ENCODE peak calls at places on chromosomes 5 and 9, in nine cellular contexts. Z is HAP-1, G is AG04450, F is astrocyte of the spinal cord, P is neuronal stem cell, V is HCT116, L is brain microvascular endothelial cell, N is prostate gland, T is right lobe of liver. R is an unnamed sample.

GRCh38 chr9:69649566-69650260 is 22.5 kb downstream of the APBA1 start:
- DNase-seq in N (no peak), L (peak; percentile 17), F (peak; percentile 16), V (no peak), T (no peak), P (no peak), G (no peak), Z (no peak), R (no peak)

GRCh38 chr5:10838038-10838437 is 77.0 kb upstream of the DAP start:
- DNase-seq in P (no peak), G (no peak), T (no peak), V (no peak), L (peak; percentile 41), Z (no peak), N (no peak), F (peak; percentile 25), R (no peak)

GRCh38 chr9:84697494-84698114 is 28.1 kb downstream of the NTRK2 start:
- DNase-seq in L (peak; percentile 64), P (peak; percentile 61), V (peak; percentile 32), Z (peak; percentile 78), F (peak; percentile 72), G (no peak), T (peak; percentile 61), N (peak; percentile 53), R (peak; percentile 72)

GRCh38 chr9:26243722-26244121 is 565.5 kb upstream of the TUSC1 start:
- DNase-seq in L (peak; percentile 61), N (no peak), T (no peak), G (peak; percentile 27), P (no peak), F (peak; percentile 50), V (no peak), Z (no peak), R (no peak)

GRCh38 chr9:23638011-23638410 is 188.0 kb downstream of the ELAVL2 start:
- DNase-seq in V (no peak), L (no peak), F (no peak), G (no peak), N (no peak), Z (no peak), T (no peak), P (no peak), R (peak; percentile 64)

GRCh38 chr5:109654455-109654854 is 35.3 kb upstream of the MAN2A1 start:
- DNase-seq in V (no peak), Z (no peak), T (no peak), G (no peak), P (no peak), L (peak; percentile 52), F (peak; percentile 3), N (no peak), R (peak; percentile 81)

GRCh38 chr5:179803651-179804598 is 2.7 kb downstream of the MGAT4B start:
- DNase-seq in P (no peak), T (peak; percentile 70), L (no peak), V (no peak), N (no peak), G (no peak), Z (no peak), F (no peak), R (no peak)

GRCh38 chr5:143008809-143009521 is 238.8 kb downstream of the ARHGAP26 start:
- DNase-seq in G (peak; percentile 87), L (peak; percentile 99), N (no peak), T (no peak), Z (no peak), F (peak; percentile 95), V (peak; percentile 79), P (no peak), R (peak; percentile 97)

GRCh38 chr5:79697222-79698164 is 7.9 kb downstream of the CMYA5 start:
- DNase-seq in N (no peak), L (peak; percentile 65), G (no peak), Z (no peak), P (no peak), T (no peak), F (no peak), V (no peak), R (peak; percentile 26)

GRCh38 chr5:179840321-179840720 is 18.3 kb downstream of the MRNIP start:
- DNase-seq in N (no peak), L (no peak), V (no peak), T (no peak), Z (no peak), F (no peak), G (no peak), P (no peak), R (no peak)

GRCh38 chr9:123378956-123379660 is 23.1 kb downstream of the CRB2 start:
- DNase-seq in L (no peak), V (no peak), N (no peak), Z (no peak), P (no peak), G (no peak), F (no peak), T (no peak), R (no peak)

GRCh38 chr5:38465045-38465444 is 91.4 kb downstream of the LIFR start:
- DNase-seq in P (no peak), L (no peak), V (no peak), G (no peak), T (no peak), N (no peak), F (no peak), Z (no peak), R (no peak)

GRCh38 chr5:125113328-125113727 is 366.9 kb upstream of the ZNF608 start:
- DNase-seq in T (no peak), F (no peak), L (no peak), G (no peak), N (no peak), V (no peak), Z (no peak), P (no peak), R (no peak)

GRCh38 chr9:136855461-136856077 is 3.4 kb downstream of the MAMDC4 start:
- DNase-seq in N (no peak), P (no peak), L (no peak), Z (peak; percentile 12), F (no peak), G (no peak), V (no peak), T (peak; percentile 47), R (no peak)

GRCh38 chr9:121972501-121972981 is 120.6 kb downstream of the TTLL11 start:
- DNase-seq in Z (no peak), F (peak; percentile 85), V (peak; percentile 66), T (no peak), L (peak; percentile 69), N (peak; percentile 65), P (no peak), G (no peak), R (peak; percentile 98)

GRCh38 chr5:2581418-2581817 is 170.1 kb downstream of the IRX2 start:
- DNase-seq in F (no peak), G (no peak), L (no peak), Z (no peak), V (no peak), P (no peak), N (no peak), T (no peak), R (no peak)

GRCh38 chr9:87878930-87879603 is 3.6 kb upstream of the SPATA31E1 start:
- DNase-seq in F (peak; percentile 77), T (no peak), V (no peak), L (peak; percentile 37), G (peak; percentile 55), P (no peak), Z (no peak), N (no peak), R (peak; percentile 64)

GRCh38 chr9:5052858-5053257 is 67.8 kb downstream of the JAK2 start:
- DNase-seq in V (no peak), F (peak; percentile 14), L (no peak), P (no peak), T (no peak), N (no peak), G (peak; percentile 64), Z (no peak), R (no peak)

GRCh38 chr9:131671150-131671549 is 68.7 kb downstream of the RAPGEF1 start:
- DNase-seq in F (no peak), N (no peak), P (no peak), V (no peak), L (no peak), T (peak; percentile 37), Z (no peak), G (no peak), R (no peak)

GRCh38 chr5:91311168-91311696 is 71.9 kb downstream of the ARRDC3 start:
- DNase-seq in V (no peak), Z (no peak), N (no peak), P (no peak), F (no peak), L (no peak), G (no peak), T (peak; percentile 40), R (no peak)
- H3K4me3 ChIP-seq in V (peak overlapping the region; percentile 32), Z (no peak overlapping the region), N (no peak overlapping the region), P (no peak overlapping the region), F (no peak overlapping the region), L (no peak overlapping the region), G (no peak overlapping the region), T (no peak overlapping the region), R (no peak overlapping the region)

DNA sequence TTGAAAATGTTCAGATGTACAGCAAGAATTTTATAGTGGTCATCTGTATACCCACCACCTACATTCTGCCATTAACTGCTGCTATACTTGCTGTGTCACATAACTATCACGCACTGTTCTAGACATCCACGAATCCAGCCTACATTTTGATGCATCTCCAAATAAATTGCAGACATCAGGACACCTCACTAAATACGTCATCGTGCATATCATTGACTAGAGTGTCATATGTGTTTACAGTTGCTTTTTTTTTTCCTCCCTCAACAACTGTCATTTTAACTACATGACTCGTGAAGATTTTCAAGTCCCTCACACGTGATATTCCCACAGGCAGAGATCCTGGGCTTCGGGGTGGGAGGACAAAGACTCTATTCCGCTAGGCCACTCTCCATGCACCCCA is 972 bp downstream of the PCYOX1L start:
- DNase-seq in V (no peak), N (no peak), Z (no peak), L (no peak), T (no peak), F (no peak), G (no peak), P (no peak), R (no peak)
- H3K4me3 ChIP-seq in V (peak overlapping the region; percentile 90), N (no peak overlapping the region), Z (peak overlapping the region; percentile 73), L (no peak overlapping the region), T (no peak overlapping the region), F (no peak overlapping the region), G (peak overlapping the region; percentile 79), P (peak overlapping the region; percentile 88), R (peak overlapping the region; percentile 79)

DNA sequence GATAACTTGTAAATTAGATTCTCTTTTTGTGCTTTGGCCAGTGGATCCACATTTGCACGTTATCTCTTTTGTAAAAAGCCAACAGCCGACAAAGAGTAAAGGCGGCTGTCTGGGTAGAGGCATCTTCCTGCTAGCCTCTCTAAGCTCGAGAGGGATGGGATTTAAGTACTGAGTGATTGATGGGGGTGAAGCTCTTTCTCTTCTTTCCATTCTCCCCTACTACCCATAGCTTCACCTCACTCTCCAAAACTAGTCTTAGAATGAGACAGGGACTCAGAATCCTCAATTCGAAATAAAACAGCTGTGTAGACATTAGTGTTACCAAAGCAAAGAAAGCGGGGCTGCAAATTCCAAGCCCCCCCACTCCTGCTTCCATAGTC is 3.5 kb downstream of the PBX3 start:
- DNase-seq in P (peak; percentile 54), Z (peak; percentile 74), N (no peak), L (no peak), F (no peak), V (no peak), T (no peak), G (no peak), R (peak; percentile 13)
- H3K4me3 ChIP-seq in P (peak overlapping the region; percentile 93), Z (no peak overlapping the region), N (no peak overlapping the region), L (no peak overlapping the region), F (peak overlapping the region; percentile 33), V (no peak overlapping the region), T (no peak overlapping the region), G (peak overlapping the region; percentile 91), R (peak overlapping the region; percentile 15)

DNA sequence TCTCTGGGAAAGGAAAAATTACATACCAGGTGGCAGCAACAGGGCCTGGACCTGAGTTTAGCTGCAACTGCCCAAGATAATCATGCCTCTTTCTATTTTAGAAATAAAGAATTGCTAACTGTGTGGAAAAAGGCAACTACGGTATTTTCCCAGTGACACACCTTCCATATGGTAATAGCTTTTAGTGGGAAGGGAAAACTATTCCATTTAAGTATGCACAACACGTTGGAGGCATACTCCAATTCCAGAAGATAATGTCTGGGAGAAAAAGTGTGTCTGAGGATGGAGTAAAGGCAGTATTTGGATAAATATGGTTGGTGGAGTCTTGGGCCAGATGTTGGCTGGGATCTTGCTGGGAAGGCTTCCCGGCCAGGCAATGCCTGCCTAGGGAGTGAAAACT is 40.7 kb downstream of the SH3PXD2B start:
- DNase-seq in N (no peak), P (no peak), G (no peak), V (no peak), F (no peak), T (no peak), Z (no peak), L (no peak), R (no peak)
- H3K4me3 ChIP-seq in N (no peak overlapping the region), P (no peak overlapping the region), G (no peak overlapping the region), V (no peak overlapping the region), F (no peak overlapping the region), T (no peak overlapping the region), Z (no peak overlapping the region), L (no peak overlapping the region), R (no peak overlapping the region)

R was measured in epithelial cell of esophagus.